ENCODE peak calls at places on chromosomes 11 and 22, in five cellular contexts. G is OCI-LY7, A is MM.1S, P is GM23338, B is neural progenitor cell. J is an unnamed sample. For H3K79me2, the result is how much of the 10 kb centered on the place peaks cover.

GRCh38 chr22:18059473-18059872 is 18.3 kb upstream of the PEX26 start:
- DNase-seq in P (no peak), A (no peak), B (no peak), G (no peak), J (no peak)

GRCh38 chr11:66268953-66269906 is 791 bp downstream of the RAB1B start:
- DNase-seq in B (peak), G (peak), A (no peak), P (peak), J (peak)

GRCh38 chr22:50030315-50031188 is 18.0 kb upstream of the IL17REL start:
- DNase-seq in G (peak), B (peak), P (peak), A (peak), J (peak)

GRCh38 chr11:35995872-35996271 is 52.0 kb downstream of the LDLRAD3 start:
- DNase-seq in B (no peak), P (no peak), A (no peak), G (no peak), J (no peak)

GRCh38 chr22:28002863-28003565 is 84.0 kb upstream of the PITPNB start:
- DNase-seq in P (no peak), G (no peak), A (no peak), B (no peak), J (peak)

GRCh38 chr11:118095967-118096367 is 9.2 kb upstream of the SMIM35 start:
- DNase-seq in P (no peak), B (no peak), A (no peak), G (no peak), J (no peak)

GRCh38 chr11:2621919-2622318 is 77.9 kb downstream of the KCNQ1OT1 start:
- DNase-seq in A (peak), G (no peak), B (no peak), P (no peak), J (no peak)

GRCh38 chr11:60159284-60159683 is 23.6 kb downstream of the MS4A6A start:
- DNase-seq in A (no peak), B (no peak), G (no peak), P (no peak), J (no peak)

GRCh38 chr11:8256271-8257002 is 7.2 kb downstream of the LMO1 start:
- DNase-seq in G (no peak), P (no peak), A (no peak), B (no peak), J (no peak)

GRCh38 chr11:235180-235997 is 753 bp downstream of the SIRT3 start:
- DNase-seq in P (no peak), G (no peak), A (no peak), B (no peak), J (no peak)

GRCh38 chr11:94834931-94835330 is 66.8 kb downstream of the AMOTL1 start:
- DNase-seq in G (no peak), P (no peak), A (no peak), B (no peak), J (no peak)

GRCh38 chr22:39212721-39213376 is 31.9 kb downstream of the PDGFB start:
- DNase-seq in G (no peak), P (peak), B (peak), A (no peak), J (no peak)

GRCh38 chr11:122690292-122690691 is 34.8 kb downstream of the UBASH3B start:
- DNase-seq in G (no peak), A (no peak), B (no peak), P (no peak), J (no peak)

GRCh38 chr11:95341246-95341645 is 110.2 kb upstream of the SESN3 start:
- DNase-seq in P (no peak), G (no peak), B (no peak), A (no peak), J (no peak)

GRCh38 chr22:31840581-31840980 is 86.8 kb downstream of the DEPDC5 start:
- DNase-seq in G (no peak), A (no peak), P (no peak), B (no peak), J (no peak)

GRCh38 chr11:85976525-85976924 is 92.4 kb downstream of the PICALM start:
- DNase-seq in A (no peak), B (no peak), G (no peak), P (no peak), J (no peak)

GRCh38 chr11:94674005-94674491 is 94.1 kb upstream of the AMOTL1 start:
- DNase-seq in P (no peak), G (no peak), B (no peak), A (no peak), J (peak)

GRCh38 chr22:27668828-27669797 is 132.4 kb downstream of the MN1 start:
- DNase-seq in P (peak), G (no peak), B (no peak), A (no peak), J (peak)

GRCh38 chr11:134150195-134150903 is 73.4 kb downstream of the NCAPD3 start:
- DNase-seq in A (no peak), P (no peak), B (no peak), G (no peak), J (peak)

GRCh38 chr11:112617089-112617407 is 344.2 kb upstream of the NCAM1 start:
- DNase-seq in G (no peak), P (no peak), A (no peak), B (no peak), J (no peak)

GRCh38 chr11:103537904-103538502 is 428.8 kb downstream of the DYNC2H1 start:
- DNase-seq in B (peak), P (peak), A (no peak), G (no peak), J (peak)

GRCh38 chr11:9029477-9029876 is 25.7 kb upstream of the NRIP3 start:
- DNase-seq in A (no peak), G (no peak), B (no peak), P (no peak), J (no peak)

GRCh38 chr22:29623553-29624169 is 20.2 kb downstream of the NF2 start:
- DNase-seq in G (no peak), P (no peak), A (no peak), B (no peak), J (no peak)

GRCh38 chr22:29621761-29622526 is 18.5 kb downstream of the NF2 start:
- DNase-seq in P (peak), A (no peak), G (no peak), B (no peak), J (peak)

GRCh38 chr22:29623059-29623458 is 19.6 kb downstream of the NF2 start:
- DNase-seq in P (no peak), G (no peak), B (no peak), A (no peak), J (no peak)

GRCh38 chr22:29615705-29616104 is 12.3 kb downstream of the NF2 start:
- DNase-seq in B (no peak), P (no peak), G (no peak), A (no peak), J (no peak)

GRCh38 chr22:29617922-29618629 is 14.6 kb downstream of the NF2 start:
- DNase-seq in B (no peak), A (no peak), G (no peak), P (no peak), J (peak)
- H3K79me2 ChIP-seq in B (under half), A (half or more), G (under half), P (half or more), J (half or more)

GRCh38 chr11:72807789-72808188 is 6.4 kb upstream of the ATG16L2 start:
- DNase-seq in B (peak), G (no peak), P (no peak), A (no peak), J (no peak)
- H3K4me2 ChIP-seq in B (no peak), G (no peak), P (no peak), A (no peak), J (no peak)

DNA sequence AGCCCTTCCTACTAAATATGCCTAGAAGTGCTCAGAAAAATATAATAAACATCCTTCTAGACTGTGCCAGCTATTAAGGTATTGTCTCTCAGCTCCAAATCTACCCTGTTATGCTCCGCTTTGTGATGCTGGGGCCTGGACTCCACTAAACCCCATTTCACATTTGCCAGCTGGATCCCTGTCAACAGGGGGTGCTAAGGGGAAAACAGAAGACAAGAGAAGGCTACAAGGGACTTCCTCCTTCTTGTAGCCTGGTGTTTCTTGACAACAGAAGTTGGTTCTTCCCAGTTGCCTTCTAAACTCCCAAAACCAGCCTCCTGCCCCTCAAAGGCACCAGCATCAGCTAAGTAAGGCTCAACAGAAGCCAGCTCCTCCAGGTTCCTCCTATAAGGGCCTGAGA is 5.2 kb downstream of the NUMA1 start:
- DNase-seq in B (peak), G (peak), A (no peak), P (peak), J (no peak)
- TF ChIP-seq EZH2phosphoT487 in B (no peak), G (no peak), A (no peak), P (no peak), J (no peak)

DNA sequence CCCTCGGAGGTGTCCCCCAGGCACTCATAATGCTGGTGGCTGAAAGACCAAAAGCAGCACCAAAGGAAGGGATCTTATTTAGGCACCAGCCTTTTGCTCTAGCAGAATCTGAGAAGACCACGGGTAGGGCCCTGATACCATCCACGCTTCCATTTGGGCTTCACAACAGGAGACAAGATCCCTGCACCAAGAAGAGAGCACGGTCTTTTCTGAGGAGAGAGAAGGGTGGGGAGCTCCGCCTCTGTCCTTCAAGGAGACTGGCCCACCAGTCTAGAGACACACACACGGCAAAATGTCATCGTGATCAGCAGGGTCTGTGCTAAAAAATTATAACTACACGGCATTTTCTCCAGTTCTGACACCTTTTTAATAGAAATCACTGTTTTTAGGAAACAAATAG is 9.8 kb downstream of the LARGE2 start:
- DNase-seq in B (no peak), G (no peak), A (no peak), P (no peak), J (no peak)
- H3K79me2 ChIP-seq in B (under half), G (under half), A (under half), P (under half), J (under half)

GRCh38 chr11:119319702-119320592 is 3.0 kb upstream of the MCAM start:
- DNase-seq in G (no peak), A (no peak), B (peak), P (no peak), J (no peak)
- H3K4me2 ChIP-seq in G (peak), A (peak), B (peak), P (peak), J (no peak)

GRCh38 chr11:132452616-132453015 is 1079.7 kb downstream of the OPCML start:
- DNase-seq in P (no peak), A (no peak), B (no peak), G (no peak), J (no peak)
- TF ChIP-seq EZH2phosphoT487 in P (no peak), A (no peak), B (no peak), G (no peak), J (no peak)

DNA sequence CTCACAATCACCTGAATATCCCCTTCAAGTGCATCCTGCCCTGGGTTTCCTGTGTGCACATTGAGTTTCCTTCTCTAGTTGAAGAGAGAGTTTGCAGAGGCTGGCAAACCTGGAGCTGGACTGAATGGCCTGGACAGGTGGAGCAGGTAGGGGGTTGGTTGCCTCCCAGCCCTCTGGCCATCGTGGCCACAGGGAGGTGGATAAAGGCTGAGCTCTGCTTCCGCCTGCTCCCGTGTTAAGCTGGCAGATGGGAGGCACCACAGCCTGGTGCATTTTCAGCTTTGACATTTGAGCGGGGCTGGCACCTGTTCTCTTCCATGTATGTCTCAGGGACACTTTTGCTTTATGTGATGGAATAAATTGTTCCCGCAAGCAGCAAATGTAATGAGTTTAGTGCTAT is 11.1 kb downstream of the MICAL2 start:
- DNase-seq in P (no peak), G (no peak), B (no peak), A (no peak), J (no peak)
- H3K79me2 ChIP-seq in P (under half), G (under half), B (under half), A (under half), J (half or more)

GRCh38 chr22:24159650-24160049 is 21.6 kb upstream of the SUSD2 start:
- DNase-seq in B (no peak), P (no peak), G (no peak), A (no peak), J (no peak)
- H3K4me2 ChIP-seq in B (no peak), P (no peak), G (no peak), A (no peak), J (no peak)

GRCh38 chr22:21633481-21633880 is 921 bp downstream of the CCDC116 start:
- DNase-seq in G (no peak), A (no peak), B (no peak), P (no peak), J (peak)

GRCh38 chr22:21632931-21633330 is 371 bp downstream of the CCDC116 start:
- DNase-seq in A (no peak), G (no peak), B (no peak), P (no peak), J (no peak)

GRCh38 chr22:21634081-21634480 is 1.5 kb downstream of the CCDC116 start:
- DNase-seq in G (no peak), A (no peak), B (no peak), P (no peak), J (no peak)

GRCh38 chr22:21631025-21631424 is 1.2 kb upstream of the YDJC start:
- DNase-seq in G (no peak), P (no peak), B (no peak), A (no peak), J (no peak)

DNA sequence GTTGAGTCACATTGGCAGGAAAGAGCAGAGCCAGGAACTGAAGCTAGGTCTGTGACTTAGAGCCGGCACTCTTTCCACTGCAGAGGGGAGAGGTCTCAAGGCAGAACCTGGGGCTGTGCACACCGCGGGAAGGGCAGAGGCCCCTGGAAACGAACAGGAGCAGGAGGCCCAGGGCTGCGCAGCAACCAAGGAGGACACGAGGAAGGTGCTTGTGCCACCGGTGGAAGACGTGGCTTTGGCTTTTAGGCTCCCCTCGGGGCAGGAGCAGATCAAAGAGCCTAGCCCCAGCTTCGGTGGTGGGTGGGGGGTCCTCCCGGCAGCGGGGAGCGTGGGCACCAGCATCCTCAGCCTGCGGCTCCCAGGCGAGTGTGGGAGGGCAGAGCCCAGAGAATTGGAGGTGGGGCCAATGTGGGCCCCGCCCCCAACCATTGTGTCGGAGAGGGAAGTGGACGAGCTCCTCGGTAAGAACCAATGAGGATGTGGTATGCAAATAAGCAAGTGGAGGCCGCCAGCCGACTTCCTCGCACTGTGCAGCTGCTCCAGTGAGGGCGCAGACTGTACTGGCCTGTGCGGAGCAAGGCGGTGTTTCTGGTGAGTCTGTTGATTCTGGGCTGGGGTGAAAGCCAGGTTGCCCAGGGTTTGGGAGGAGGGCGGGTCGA is at the start of gene CCDC116:
- DNase-seq in B (peak), A (no peak), G (peak), P (peak), J (no peak)
- TF ChIP-seq EZH2phosphoT487 in B (no peak), A (no peak), G (no peak), P (no peak), J (no peak)

GRCh38 chr11:71170619-71171018 is 81.8 kb downstream of the SHANK2 start:
- DNase-seq in B (no peak), G (no peak), P (peak), A (no peak), J (no peak)

GRCh38 chr11:71172680-71173079 is 79.7 kb downstream of the SHANK2 start:
- DNase-seq in G (no peak), P (no peak), A (no peak), B (no peak), J (no peak)

GRCh38 chr11:71171024-71171423 is 81.4 kb downstream of the SHANK2 start:
- DNase-seq in G (no peak), P (no peak), B (no peak), A (no peak), J (no peak)

GRCh38 chr11:71171576-71171975 is 80.8 kb downstream of the SHANK2 start:
- DNase-seq in A (no peak), B (no peak), G (no peak), P (no peak), J (no peak)

GRCh38 chr11:71173709-71174108 is 78.7 kb downstream of the SHANK2 start:
- DNase-seq in G (no peak), P (no peak), A (no peak), B (no peak), J (no peak)
- H3K79me2 ChIP-seq in G (under half), P (half or more), A (under half), B (under half), J (under half)

J was measured in GM23248.